ENCODE peak calls at places on chromosome 2, in six cellular contexts. Y is ecto neural progenitor cell, A is A549, T is T-helper 1 cell, J is progenitor cell of endocrine pancreas, R is dermis microvascular lymphatic vessel endothelial cell. N is an unnamed sample.

GRCh38 chr2:162301151-162301804 is 17.2 kb downstream of the IFIH1 start:
- DNase-seq in Y (no peak), T (peak; percentile 49), J (no peak), A (peak; percentile 11), R (peak; percentile 56), N (peak; percentile 45)

GRCh38 chr2:20448246-20449046 is 1.6 kb downstream of the RHOB start:
- DNase-seq in T (peak; percentile 4), R (no peak), J (no peak), A (peak; percentile 32), Y (no peak), N (no peak)

GRCh38 chr2:207321504-207321903 is 155.8 kb upstream of the KLF7 start:
- DNase-seq in Y (no peak), A (no peak), J (no peak), R (no peak), T (no peak), N (no peak)

GRCh38 chr2:18345848-18346247 is 214.6 kb downstream of the RDH14 start:
- DNase-seq in R (no peak), A (no peak), T (no peak), Y (no peak), J (no peak), N (no peak)

GRCh38 chr2:194301946-194302345 is 1355.1 kb upstream of the SLC39A10 start:
- DNase-seq in J (no peak), T (no peak), A (no peak), Y (no peak), R (no peak), N (no peak)

GRCh38 chr2:6977095-6977777 is 60.0 kb downstream of the RNF144A start:
- DNase-seq in R (peak; percentile 32), J (no peak), Y (no peak), A (no peak), T (no peak), N (peak; percentile 66)

GRCh38 chr2:73503992-73504570 is 118.4 kb downstream of the ALMS1 start:
- DNase-seq in A (no peak), Y (no peak), R (no peak), J (no peak), T (no peak), N (no peak)

GRCh38 chr2:69989422-69990128 is 28.1 kb upstream of the ASPRV1 start:
- DNase-seq in Y (no peak), T (no peak), A (no peak), R (no peak), J (no peak), N (no peak)

GRCh38 chr2:173343921-173344320 is 10.8 kb upstream of the CDCA7 start:
- DNase-seq in R (no peak), Y (no peak), T (no peak), J (no peak), A (no peak), N (no peak)

GRCh38 chr2:90069290-90069894 is 1377.9 kb downstream of the RPIA start:
- DNase-seq in T (no peak), Y (no peak), J (peak; percentile 44), R (peak; percentile 11), A (peak; percentile 26), N (no peak)